ENCODE peak calls at places on chromosomes 16 and 17, in ten cellular contexts. One of them, this sample, is unnamed.
A peak's percentile ranks its signal among the peaks of the same experiment; 100 is the strongest.

GRCh38 chr17:80811181-80812105 is 180.2 kb upstream of the CHMP6 start:
- DNase-seq in ascending aorta: no peak
- DNase-seq in lower lobe of right lung: no peak
- DNase-seq in mucosa of descending colon: no peak
- DNase-seq in cardiac fibroblast: no peak
- DNase-seq in activated B cell treated with CpG ODN at 0.5 μM for 24 hours: no peak
- DNase-seq in AG04449: no peak
- DNase-seq in K562: no peak
- DNase-seq in RWPE1: no peak
- DNase-seq in omental fat pad: no peak
- DNase-seq in this sample: no peak

GRCh38 chr17:66829883-66830282 is 5.0 kb upstream of the CACNG5 start:
- DNase-seq in ascending aorta: no peak
- DNase-seq in lower lobe of right lung: no peak
- DNase-seq in mucosa of descending colon: no peak
- DNase-seq in cardiac fibroblast: no peak
- DNase-seq in activated B cell treated with CpG ODN at 0.5 μM for 24 hours: no peak
- DNase-seq in AG04449: no peak
- DNase-seq in K562: no peak
- DNase-seq in RWPE1: no peak
- DNase-seq in omental fat pad: no peak
- DNase-seq in this sample: no peak

GRCh38 chr17:76909971-76910760 is 42.0 kb downstream of the MGAT5B start:
- DNase-seq in ascending aorta: no peak
- DNase-seq in lower lobe of right lung: peak; percentile 68
- DNase-seq in mucosa of descending colon: peak; percentile 54
- DNase-seq in cardiac fibroblast: peak; percentile 40
- DNase-seq in activated B cell treated with CpG ODN at 0.5 μM for 24 hours: no peak
- DNase-seq in AG04449: no peak
- DNase-seq in K562: peak; percentile 67
- DNase-seq in RWPE1: peak; percentile 75
- DNase-seq in omental fat pad: no peak
- DNase-seq in this sample: no peak

GRCh38 chr17:78174332-78174869 is 6.0 kb downstream of the SYNGR2 start:
- DNase-seq in ascending aorta: peak; percentile 58
- DNase-seq in lower lobe of right lung: peak; percentile 97
- DNase-seq in mucosa of descending colon: peak; percentile 94
- DNase-seq in cardiac fibroblast: no peak
- DNase-seq in activated B cell treated with CpG ODN at 0.5 μM for 24 hours: no peak
- DNase-seq in AG04449: no peak
- DNase-seq in K562: no peak
- DNase-seq in RWPE1: no peak
- DNase-seq in omental fat pad: peak; percentile 35
- DNase-seq in this sample: no peak

GRCh38 chr16:23869052-23869451 is 33.3 kb downstream of the PRKCB start:
- DNase-seq in ascending aorta: no peak
- DNase-seq in lower lobe of right lung: no peak
- DNase-seq in mucosa of descending colon: no peak
- DNase-seq in cardiac fibroblast: no peak
- DNase-seq in activated B cell treated with CpG ODN at 0.5 μM for 24 hours: no peak
- DNase-seq in AG04449: no peak
- DNase-seq in K562: no peak
- DNase-seq in RWPE1: no peak
- DNase-seq in omental fat pad: no peak
- DNase-seq in this sample: peak; percentile 42

GRCh38 chr16:49924078-49924477 is 68.2 kb upstream of the ZNF423 start:
- DNase-seq in ascending aorta: no peak
- DNase-seq in lower lobe of right lung: no peak
- DNase-seq in mucosa of descending colon: no peak
- DNase-seq in cardiac fibroblast: no peak
- DNase-seq in activated B cell treated with CpG ODN at 0.5 μM for 24 hours: no peak
- DNase-seq in AG04449: no peak
- DNase-seq in K562: peak; percentile 76
- DNase-seq in RWPE1: no peak
- DNase-seq in omental fat pad: no peak
- DNase-seq in this sample: no peak

GRCh38 chr17:16906670-16907069 is 65.2 kb downstream of the TNFRSF13B start:
- DNase-seq in ascending aorta: no peak
- DNase-seq in lower lobe of right lung: no peak
- DNase-seq in mucosa of descending colon: no peak
- DNase-seq in cardiac fibroblast: no peak
- DNase-seq in activated B cell treated with CpG ODN at 0.5 μM for 24 hours: no peak
- DNase-seq in AG04449: no peak
- DNase-seq in K562: no peak
- DNase-seq in RWPE1: no peak
- DNase-seq in omental fat pad: no peak
- DNase-seq in this sample: no peak

GRCh38 chr17:333626-334396 is 18.8 kb downstream of the RPH3AL start:
- DNase-seq in ascending aorta: no peak
- DNase-seq in lower lobe of right lung: peak; percentile 71
- DNase-seq in mucosa of descending colon: peak; percentile 61
- DNase-seq in cardiac fibroblast: peak; percentile 48
- DNase-seq in activated B cell treated with CpG ODN at 0.5 μM for 24 hours: no peak
- DNase-seq in AG04449: no peak
- DNase-seq in K562: peak; percentile 26
- DNase-seq in RWPE1: no peak
- DNase-seq in omental fat pad: no peak
- DNase-seq in this sample: no peak

GRCh38 chr17:73352261-73352660 is 40.5 kb upstream of the CDC42EP4 start:
- DNase-seq in ascending aorta: no peak
- DNase-seq in lower lobe of right lung: no peak
- DNase-seq in mucosa of descending colon: no peak
- DNase-seq in cardiac fibroblast: no peak
- DNase-seq in activated B cell treated with CpG ODN at 0.5 μM for 24 hours: no peak
- DNase-seq in AG04449: no peak
- DNase-seq in K562: no peak
- DNase-seq in RWPE1: no peak
- DNase-seq in omental fat pad: no peak
- DNase-seq in this sample: no peak

GRCh38 chr17:73351764-73352163 is 40.0 kb upstream of the CDC42EP4 start:
- DNase-seq in ascending aorta: no peak
- DNase-seq in lower lobe of right lung: no peak
- DNase-seq in mucosa of descending colon: no peak
- DNase-seq in cardiac fibroblast: no peak
- DNase-seq in activated B cell treated with CpG ODN at 0.5 μM for 24 hours: no peak
- DNase-seq in AG04449: no peak
- DNase-seq in K562: no peak
- DNase-seq in RWPE1: no peak
- DNase-seq in omental fat pad: no peak
- DNase-seq in this sample: no peak

GRCh38 chr17:73356561-73357170 is 44.9 kb upstream of the CDC42EP4 start:
- DNase-seq in ascending aorta: no peak
- DNase-seq in lower lobe of right lung: no peak
- DNase-seq in mucosa of descending colon: no peak
- DNase-seq in cardiac fibroblast: no peak
- DNase-seq in activated B cell treated with CpG ODN at 0.5 μM for 24 hours: no peak
- DNase-seq in AG04449: no peak
- DNase-seq in K562: no peak
- DNase-seq in RWPE1: no peak
- DNase-seq in omental fat pad: no peak
- DNase-seq in this sample: no peak

GRCh38 chr17:73357318-73357717 is 45.5 kb upstream of the CDC42EP4 start:
- DNase-seq in ascending aorta: no peak
- DNase-seq in lower lobe of right lung: no peak
- DNase-seq in mucosa of descending colon: peak; percentile 11
- DNase-seq in cardiac fibroblast: no peak
- DNase-seq in activated B cell treated with CpG ODN at 0.5 μM for 24 hours: no peak
- DNase-seq in AG04449: no peak
- DNase-seq in K562: no peak
- DNase-seq in RWPE1: no peak
- DNase-seq in omental fat pad: no peak
- DNase-seq in this sample: no peak

DNA sequence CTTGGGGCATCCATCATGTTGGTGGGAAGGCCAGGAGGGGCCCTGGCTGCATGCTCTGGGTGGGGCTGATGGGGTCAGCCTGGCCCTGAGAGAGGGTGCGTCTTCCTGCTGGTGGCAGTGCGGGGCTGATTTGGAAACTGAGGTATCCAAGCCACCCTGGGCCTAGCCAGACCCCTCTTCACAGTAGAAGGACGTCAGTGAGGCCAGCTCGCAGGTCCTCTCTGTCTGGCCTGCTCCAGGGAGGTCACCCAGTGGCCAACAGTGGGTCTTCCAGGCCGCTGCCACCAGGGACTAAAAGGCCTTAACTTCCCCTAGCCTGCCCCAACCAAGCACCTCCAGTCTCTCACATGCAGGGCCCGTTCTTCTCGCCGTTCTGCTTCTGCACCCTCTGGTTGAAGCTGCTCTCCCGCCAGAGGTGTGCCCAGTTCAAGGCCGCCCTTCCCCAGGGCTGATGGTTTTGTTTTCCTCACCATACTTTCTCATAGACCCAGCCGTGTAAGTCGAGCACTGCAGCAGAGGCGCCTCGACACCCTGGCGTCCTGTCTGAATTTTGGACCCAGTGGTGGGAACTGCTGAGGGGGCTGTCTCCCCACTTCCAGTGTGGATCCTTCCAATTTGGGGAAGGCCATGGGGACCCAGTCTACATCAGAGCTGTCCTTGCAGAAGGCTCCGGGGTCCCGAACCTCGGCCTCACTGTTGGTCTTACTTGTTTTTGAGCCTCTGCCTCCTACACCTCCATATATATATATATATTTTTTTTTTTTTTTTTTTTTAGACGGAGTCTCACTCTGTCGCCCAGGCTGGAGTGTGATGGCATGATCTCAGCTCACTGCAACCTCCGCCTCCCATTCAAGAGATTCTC is 42.9 kb upstream of the CDC42EP4 start:
- DNase-seq in ascending aorta: no peak
- DNase-seq in lower lobe of right lung: no peak
- DNase-seq in mucosa of descending colon: no peak
- DNase-seq in cardiac fibroblast: no peak
- DNase-seq in activated B cell treated with CpG ODN at 0.5 μM for 24 hours: no peak
- DNase-seq in AG04449: no peak
- DNase-seq in K562: no peak
- DNase-seq in RWPE1: no peak
- DNase-seq in omental fat pad: no peak
- DNase-seq in this sample: no peak
- TF ChIP-seq CTCF in ascending aorta: no peak
- TF ChIP-seq CTCF in lower lobe of right lung: no peak
- TF ChIP-seq CTCF in mucosa of descending colon: no peak
- TF ChIP-seq CTCF in cardiac fibroblast: no peak
- TF ChIP-seq CTCF in activated B cell treated with CpG ODN at 0.5 μM for 24 hours: no peak
- TF ChIP-seq CTCF in AG04449: no peak
- TF ChIP-seq CTCF in K562: no peak
- TF ChIP-seq CTCF in RWPE1: no peak
- TF ChIP-seq CTCF in omental fat pad: no peak
- TF ChIP-seq CTCF in this sample: no peak

DNA sequence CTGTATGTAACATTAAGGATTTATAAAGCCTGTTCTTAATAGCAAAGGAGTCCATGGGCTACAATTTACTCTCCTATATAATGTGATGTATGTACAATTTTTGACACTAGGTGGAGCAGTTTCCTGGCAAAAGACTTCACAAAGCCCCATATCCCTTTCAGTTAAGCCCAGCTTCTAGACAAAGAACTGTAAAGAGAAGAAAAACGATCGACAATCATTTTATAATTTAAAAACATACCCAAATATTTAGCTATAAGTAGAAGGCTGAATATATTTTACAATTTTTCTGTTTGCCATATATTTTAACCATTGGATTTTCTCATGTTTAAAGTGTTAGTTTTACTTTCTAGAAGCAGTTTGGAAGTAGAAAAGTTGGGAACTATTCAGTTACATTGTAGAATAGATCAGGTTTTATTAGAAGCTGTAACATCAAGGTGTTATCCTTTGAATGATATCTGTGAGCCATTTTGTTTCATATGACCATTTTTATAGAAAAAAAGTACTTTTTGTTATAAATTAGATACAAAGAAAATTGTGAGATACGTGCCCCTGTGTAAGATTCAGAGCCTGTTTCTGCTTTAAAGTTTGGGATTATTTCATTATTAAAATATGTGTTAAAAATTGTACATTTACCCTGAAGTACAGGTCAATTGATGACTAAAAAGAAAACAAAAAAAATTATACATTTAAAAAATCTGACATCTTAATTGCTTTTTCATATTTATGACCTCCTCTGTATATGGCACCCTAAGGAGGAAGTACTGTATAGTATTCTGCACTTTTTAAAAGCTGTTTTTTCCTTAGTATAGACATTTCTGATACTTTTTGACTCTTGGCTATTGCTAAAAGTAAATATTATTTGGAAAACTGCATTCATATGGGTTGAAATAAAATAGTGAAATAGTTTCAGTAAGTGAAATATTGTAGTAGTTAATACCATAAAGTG is 46.3 kb downstream of the VMP1 start:
- DNase-seq in ascending aorta: no peak
- DNase-seq in lower lobe of right lung: no peak
- DNase-seq in mucosa of descending colon: no peak
- DNase-seq in cardiac fibroblast: peak; percentile 93
- DNase-seq in activated B cell treated with CpG ODN at 0.5 μM for 24 hours: no peak
- DNase-seq in AG04449: peak; percentile 65
- DNase-seq in K562: peak; percentile 74
- DNase-seq in RWPE1: peak; percentile 83
- DNase-seq in omental fat pad: no peak
- DNase-seq in this sample: no peak
- TF ChIP-seq CTCF in ascending aorta: peak; percentile 60
- TF ChIP-seq CTCF in lower lobe of right lung: peak; percentile 69
- TF ChIP-seq CTCF in mucosa of descending colon: peak; percentile 44
- TF ChIP-seq CTCF in cardiac fibroblast: peak; percentile 49
- TF ChIP-seq CTCF in activated B cell treated with CpG ODN at 0.5 μM for 24 hours: peak; percentile 20
- TF ChIP-seq CTCF in AG04449: peak; percentile 40
- TF ChIP-seq CTCF in K562: peak; percentile 65
- TF ChIP-seq CTCF in RWPE1: peak; percentile 76
- TF ChIP-seq CTCF in omental fat pad: no peak
- TF ChIP-seq CTCF in this sample: peak; percentile 75

GRCh38 chr17:82230627-82231311 is 1.9 kb downstream of the SLC16A3 start:
- DNase-seq in ascending aorta: no peak
- DNase-seq in lower lobe of right lung: peak; percentile 93
- DNase-seq in mucosa of descending colon: peak; percentile 94
- DNase-seq in cardiac fibroblast: peak; percentile 95
- DNase-seq in activated B cell treated with CpG ODN at 0.5 μM for 24 hours: peak; percentile 68
- DNase-seq in AG04449: no peak
- DNase-seq in K562: peak; percentile 92
- DNase-seq in RWPE1: no peak
- DNase-seq in omental fat pad: no peak
- DNase-seq in this sample: peak; percentile 68
- TF ChIP-seq CTCF in ascending aorta: peak; percentile 38
- TF ChIP-seq CTCF in lower lobe of right lung: peak; percentile 63
- TF ChIP-seq CTCF in mucosa of descending colon: peak; percentile 48
- TF ChIP-seq CTCF in cardiac fibroblast: peak; percentile 46
- TF ChIP-seq CTCF in activated B cell treated with CpG ODN at 0.5 μM for 24 hours: no peak
- TF ChIP-seq CTCF in AG04449: peak; percentile 60
- TF ChIP-seq CTCF in K562: no peak
- TF ChIP-seq CTCF in RWPE1: peak; percentile 56
- TF ChIP-seq CTCF in omental fat pad: peak; percentile 54
- TF ChIP-seq CTCF in this sample: peak; percentile 58

DNA sequence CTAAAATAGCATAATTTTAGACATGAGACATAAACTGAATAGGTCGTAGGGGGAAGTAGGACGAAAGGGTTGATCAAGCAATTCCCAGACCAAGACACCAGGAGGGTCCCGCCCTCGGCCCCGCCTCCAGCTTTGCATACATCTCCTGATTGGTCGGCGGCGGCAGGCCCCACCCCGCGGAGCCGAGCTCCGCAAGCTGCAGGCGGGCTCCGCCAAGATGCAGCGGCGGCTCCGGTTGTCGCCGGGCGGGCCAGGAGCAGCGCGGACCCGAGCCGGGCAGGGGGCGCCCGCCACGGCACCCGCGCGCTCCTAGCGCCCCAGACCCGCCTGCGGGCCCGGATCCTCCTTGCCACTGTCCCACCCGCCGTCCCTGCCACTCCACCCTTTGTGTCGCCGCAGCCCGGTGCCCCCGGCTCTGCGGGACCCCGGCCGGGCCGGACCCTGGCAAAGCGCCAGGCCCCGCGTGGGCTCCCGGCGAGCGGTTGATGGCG is at the start of gene CDR2L:
- DNase-seq in ascending aorta: peak; percentile 90
- DNase-seq in lower lobe of right lung: peak; percentile 98
- DNase-seq in mucosa of descending colon: peak; percentile 98
- DNase-seq in cardiac fibroblast: peak; percentile 95
- DNase-seq in activated B cell treated with CpG ODN at 0.5 μM for 24 hours: peak; percentile 95
- DNase-seq in AG04449: peak; percentile 67
- DNase-seq in K562: peak; percentile 97
- DNase-seq in RWPE1: peak; percentile 94
- DNase-seq in omental fat pad: peak; percentile 93
- DNase-seq in this sample: peak; percentile 94
- TF ChIP-seq CTCF in ascending aorta: no peak
- TF ChIP-seq CTCF in lower lobe of right lung: no peak
- TF ChIP-seq CTCF in mucosa of descending colon: no peak
- TF ChIP-seq CTCF in cardiac fibroblast: no peak
- TF ChIP-seq CTCF in activated B cell treated with CpG ODN at 0.5 μM for 24 hours: no peak
- TF ChIP-seq CTCF in AG04449: no peak
- TF ChIP-seq CTCF in K562: no peak
- TF ChIP-seq CTCF in RWPE1: no peak
- TF ChIP-seq CTCF in omental fat pad: no peak
- TF ChIP-seq CTCF in this sample: no peak